ENCODE peak calls at places on chromosomes 11 and 22, in ten cellular contexts. R, T, W, Y, J, Q, Z, I, M and D are unnamed samples.

GRCh38 chr22:37549704-37550059 is 10.6 kb upstream of the CDC42EP1 start:
- DNase-seq in R (no peak), T (peak), W (peak), Y (no peak), J (no peak), Q (no peak), Z (peak), I (no peak), M (peak), D (no peak)

GRCh38 chr11:74689666-74690065 is 41.6 kb downstream of the CHRDL2 start:
- DNase-seq in R (no peak), T (no peak), W (peak), Y (no peak), J (no peak), Q (no peak), Z (no peak), I (no peak), M (no peak), D (no peak)

GRCh38 chr11:890794-891600 is 19.6 kb downstream of the CHID1 start:
- DNase-seq in R (no peak), T (no peak), W (no peak), Y (no peak), J (no peak), Q (no peak), Z (no peak), I (no peak), M (no peak), D (no peak)

GRCh38 chr22:19149047-19149883 is 827 bp downstream of the GSC2 start:
- DNase-seq in R (no peak), T (no peak), W (no peak), Y (no peak), J (no peak), Q (no peak), Z (no peak), I (no peak), M (no peak), D (no peak)

GRCh38 chr22:44347098-44347497 is 34.3 kb upstream of the SHISAL1 start:
- DNase-seq in R (no peak), T (no peak), W (no peak), Y (no peak), J (no peak), Q (no peak), Z (no peak), I (no peak), M (no peak), D (no peak)

GRCh38 chr11:108872781-108873291 is 208.0 kb downstream of the DDX10 start:
- DNase-seq in R (no peak), T (no peak), W (peak), Y (no peak), J (no peak), Q (no peak), Z (no peak), I (no peak), M (no peak), D (no peak)

GRCh38 chr22:44249376-44250147 is 63.2 kb downstream of the SHISAL1 start:
- DNase-seq in R (no peak), T (peak), W (no peak), Y (no peak), J (no peak), Q (no peak), Z (no peak), I (no peak), M (no peak), D (no peak)

GRCh38 chr11:60919320-60919719 is 4.9 kb upstream of the TMEM132A start:
- DNase-seq in R (no peak), T (no peak), W (no peak), Y (no peak), J (no peak), Q (no peak), Z (no peak), I (no peak), M (no peak), D (no peak)

GRCh38 chr11:72736452-72737069 is 15.6 kb downstream of the ARAP1 start:
- DNase-seq in R (no peak), T (no peak), W (no peak), Y (no peak), J (no peak), Q (peak), Z (no peak), I (peak), M (no peak), D (no peak)

GRCh38 chr22:22655452-22656108 is 11.2 kb downstream of the GGTLC2 start:
- DNase-seq in R (no peak), T (no peak), W (peak), Y (no peak), J (no peak), Q (no peak), Z (no peak), I (no peak), M (no peak), D (no peak)

GRCh38 chr22:27487600-27488450 is 313.7 kb downstream of the MN1 start:
- DNase-seq in R (no peak), T (no peak), W (peak), Y (no peak), J (no peak), Q (no peak), Z (peak), I (no peak), M (no peak), D (no peak)

GRCh38 chr22:24271406-24271760 is 752 bp downstream of the SPECC1L start:
- DNase-seq in R (no peak), T (no peak), W (no peak), Y (no peak), J (no peak), Q (no peak), Z (peak), I (no peak), M (no peak), D (no peak)

GRCh38 chr11:5541427-5541826 is 6.9 kb downstream of the OR52H1 start:
- DNase-seq in R (no peak), T (no peak), W (no peak), Y (no peak), J (no peak), Q (no peak), Z (no peak), I (no peak), M (no peak), D (no peak)

DNA sequence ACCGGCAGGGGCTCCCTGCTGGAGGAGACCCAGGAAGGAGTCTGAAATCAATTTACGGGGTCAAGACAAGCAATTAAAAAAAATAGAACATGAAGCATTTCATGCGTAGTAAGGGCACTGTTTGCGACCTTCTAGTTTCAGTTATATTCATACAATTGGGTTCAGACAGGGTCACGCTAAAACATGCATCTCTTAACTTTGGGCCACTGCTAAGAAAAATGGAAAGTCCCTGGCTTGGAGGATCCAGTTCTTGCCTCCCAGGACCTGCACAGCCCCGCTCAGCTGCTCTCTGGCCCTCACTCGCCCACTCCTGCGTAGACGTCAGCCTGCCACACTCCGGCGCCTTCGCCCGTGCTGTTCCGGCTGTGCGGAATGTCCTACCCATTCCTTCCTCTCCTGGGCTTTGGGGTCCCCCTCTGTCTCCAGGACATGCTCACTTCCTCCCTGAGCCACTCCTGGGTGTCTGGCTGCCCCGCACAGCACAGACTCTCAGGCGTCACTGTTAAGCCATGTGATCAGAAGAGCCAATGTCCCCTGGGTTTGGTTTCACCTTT is 12.8 kb downstream of the NFAM1 start:
- DNase-seq in R (no peak), T (no peak), W (no peak), Y (no peak), J (no peak), Q (peak), Z (no peak), I (peak), M (no peak), D (no peak)
- TF ChIP-seq CTCF in R (no peak), T (no peak), W (no peak), Y (no peak), J (no peak), Q (no peak), Z (no peak), I (no peak), M (no peak), D (no peak)

DNA sequence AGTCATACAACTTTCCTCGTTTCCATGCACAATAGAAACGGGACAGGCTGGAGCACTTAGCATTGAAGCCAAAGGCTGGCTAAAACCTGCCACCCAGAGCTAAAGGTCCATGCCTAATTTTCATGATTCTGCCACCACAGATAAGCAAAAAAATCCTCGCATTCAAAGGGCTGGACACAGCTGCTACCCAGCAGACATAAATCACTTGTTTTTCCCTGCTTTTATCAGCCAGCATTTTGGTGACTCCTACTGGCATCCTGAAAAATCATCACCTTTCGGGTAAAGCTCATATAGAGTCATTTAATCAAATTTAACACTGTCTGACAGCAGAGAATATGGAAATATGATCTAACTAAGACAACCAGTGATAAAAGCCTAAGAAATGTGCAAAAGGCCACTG is 37.9 kb downstream of the ALG9 start:
- DNase-seq in R (no peak), T (no peak), W (no peak), Y (no peak), J (no peak), Q (no peak), Z (no peak), I (no peak), M (no peak), D (no peak)
- TF ChIP-seq CTCF in R (peak), T (no peak), W (peak), Y (no peak), J (no peak), Q (no peak), Z (peak), I (no peak), M (no peak), D (no peak)

GRCh38 chr11:45847908-45848316 is 637 bp downstream of the CRY2 start:
- DNase-seq in R (no peak), T (peak), W (peak), Y (no peak), J (no peak), Q (peak), Z (peak), I (peak), M (peak), D (peak)
- TF ChIP-seq CTCF in R (peak), T (no peak), W (peak), Y (peak), J (no peak), Q (no peak), Z (no peak), I (peak), M (no peak), D (peak)

GRCh38 chr11:112837162-112837826 is 123.9 kb upstream of the NCAM1 start:
- DNase-seq in R (no peak), T (peak), W (no peak), Y (no peak), J (no peak), Q (no peak), Z (no peak), I (peak), M (no peak), D (no peak)
- TF ChIP-seq CTCF in R (no peak), T (no peak), W (peak), Y (no peak), J (no peak), Q (no peak), Z (no peak), I (no peak), M (no peak), D (no peak)

GRCh38 chr11:67354314-67355022 is 1.1 kb upstream of the POLD4 start:
- DNase-seq in R (peak), T (peak), W (peak), Y (peak), J (peak), Q (peak), Z (peak), I (no peak), M (no peak), D (peak)
- TF ChIP-seq CTCF in R (peak), T (no peak), W (peak), Y (peak), J (peak), Q (no peak), Z (no peak), I (no peak), M (no peak), D (peak)

GRCh38 chr22:40243891-40244290 is 66.2 kb downstream of the TNRC6B start:
- DNase-seq in R (no peak), T (no peak), W (no peak), Y (no peak), J (no peak), Q (no peak), Z (no peak), I (peak), M (no peak), D (no peak)
- TF ChIP-seq CTCF in R (no peak), T (no peak), W (no peak), Y (no peak), J (no peak), Q (no peak), Z (no peak), I (no peak), M (no peak), D (no peak)

DNA sequence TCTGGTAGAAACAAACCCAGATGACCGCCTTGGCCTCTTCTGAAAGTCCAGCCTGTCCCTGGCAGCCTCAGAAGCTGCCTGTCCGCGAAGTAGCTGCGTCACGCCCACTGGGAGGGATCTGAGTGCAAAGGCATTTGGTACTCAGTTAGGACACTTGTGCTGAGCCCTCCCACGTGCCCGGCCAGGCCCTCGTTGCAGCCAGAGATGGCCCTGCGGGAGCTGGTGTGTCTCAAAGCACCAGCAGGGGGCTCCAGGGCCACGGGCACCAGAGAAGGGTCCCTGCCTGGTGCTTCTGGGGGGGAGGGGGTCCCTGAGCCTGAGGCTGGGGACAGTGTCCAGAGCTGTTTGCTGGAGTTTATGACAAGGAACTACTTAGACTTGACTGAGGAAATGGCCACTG is 5.8 kb downstream of the SELENOO start:
- DNase-seq in R (no peak), T (no peak), W (no peak), Y (no peak), J (no peak), Q (no peak), Z (peak), I (peak), M (no peak), D (peak)
- TF ChIP-seq CTCF in R (peak), T (no peak), W (peak), Y (peak), J (no peak), Q (peak), Z (peak), I (peak), M (no peak), D (peak)